ENCODE peak calls at places on chromosomes 7 and 10, in five cellular contexts. F is effector memory CD8-positive, alpha-beta T cell; T is natural killer cell; J is sciatic nerve; A is foreskin keratinocyte. C is an unnamed sample.

GRCh38 chr10:24981161-24981710 is 28.8 kb upstream of the PRTFDC1 start:
- ATAC-seq in F (no peak), T (no peak), J (no peak), A (no peak), C (peak)

GRCh38 chr7:36032362-36032818 is 120.7 kb upstream of the EEPD1 start:
- ATAC-seq in F (no peak), T (no peak), J (no peak), A (no peak), C (no peak)

GRCh38 chr7:5036446-5036845 is 9.2 kb upstream of the RBAK start:
- ATAC-seq in F (no peak), T (no peak), J (no peak), A (no peak), C (no peak)

GRCh38 chr10:99419688-99420087 is 10.7 kb downstream of the GOT1 start:
- ATAC-seq in F (no peak), T (no peak), J (no peak), A (no peak), C (no peak)

GRCh38 chr7:123675092-123675473 is 19.4 kb downstream of the LMOD2 start:
- ATAC-seq in F (no peak), T (no peak), J (peak), A (peak), C (no peak)

GRCh38 chr10:84296071-84296981 is 32.1 kb upstream of the CCSER2 start:
- ATAC-seq in F (no peak), T (no peak), J (no peak), A (peak), C (peak)

GRCh38 chr10:105992928-105993327 is 1171.6 kb downstream of the SORCS1 start:
- ATAC-seq in F (no peak), T (no peak), J (no peak), A (no peak), C (no peak)

GRCh38 chr10:50613150-50613549 is 10.6 kb downstream of the SGMS1 start:
- ATAC-seq in F (no peak), T (no peak), J (no peak), A (no peak), C (no peak)

GRCh38 chr7:151743481-151743983 is 133.4 kb downstream of the PRKAG2 start:
- ATAC-seq in F (no peak), T (no peak), J (peak), A (no peak), C (no peak)

GRCh38 chr10:124946945-124947344 is 5.0 kb downstream of the ZRANB1 start:
- ATAC-seq in F (peak), T (peak), J (no peak), A (no peak), C (no peak)

GRCh38 chr7:108863221-108863848 is 293.7 kb downstream of the DNAJB9 start:
- ATAC-seq in F (no peak), T (no peak), J (no peak), A (no peak), C (no peak)

GRCh38 chr10:121096617-121097431 is 245.7 kb downstream of the WDR11 start:
- ATAC-seq in F (no peak), T (no peak), J (peak), A (no peak), C (no peak)

GRCh38 chr7:131111081-131111576 is 216.5 kb upstream of the MKLN1 start:
- ATAC-seq in F (no peak), T (no peak), J (no peak), A (no peak), C (peak)

GRCh38 chr10:105952153-105952552 is 1212.4 kb downstream of the SORCS1 start:
- ATAC-seq in F (no peak), T (no peak), J (peak), A (peak), C (peak)

GRCh38 chr7:130560972-130561371 is 69.1 kb downstream of the MEST start:
- ATAC-seq in F (no peak), T (no peak), J (no peak), A (peak), C (peak)

C was measured in esophagus mucosa.